ENCODE peak calls at places on chromosome 14, in five cellular contexts. One of them, this sample, is unnamed.

GRCh38 chr14:23252420-23253333 is 14.9 kb downstream of the RNF212B start:
- DNase-seq in heart right ventricle: no peak
- DNase-seq in mesenchymal stem cell: no peak
- DNase-seq in HepG2: no peak
- DNase-seq in K562: no peak
- DNase-seq in this sample: no peak

GRCh38 chr14:69050235-69051184 is 71.4 kb upstream of the ACTN1 start:
- DNase-seq in K562: no peak
- DNase-seq in mesenchymal stem cell: peak; percentile 55
- DNase-seq in HepG2: no peak
- DNase-seq in heart right ventricle: no peak
- DNase-seq in this sample: no peak

GRCh38 chr14:45089813-45090212 is 5.9 kb downstream of the PRPF39 start:
- DNase-seq in mesenchymal stem cell: no peak
- DNase-seq in K562: no peak
- DNase-seq in HepG2: no peak
- DNase-seq in heart right ventricle: no peak
- DNase-seq in this sample: peak; percentile 45

GRCh38 chr14:92704036-92704804 is 44.2 kb downstream of the LGMN start:
- DNase-seq in heart right ventricle: no peak
- DNase-seq in K562: no peak
- DNase-seq in mesenchymal stem cell: no peak
- DNase-seq in HepG2: no peak
- DNase-seq in this sample: no peak

GRCh38 chr14:24834951-24835350 is 201.0 kb upstream of the GZMB start:
- DNase-seq in HepG2: no peak
- DNase-seq in heart right ventricle: no peak
- DNase-seq in K562: no peak
- DNase-seq in mesenchymal stem cell: no peak
- DNase-seq in this sample: no peak

GRCh38 chr14:40123816-40124215 is 691.6 kb upstream of the FBXO33 start:
- DNase-seq in HepG2: no peak
- DNase-seq in mesenchymal stem cell: no peak
- DNase-seq in heart right ventricle: no peak
- DNase-seq in K562: no peak
- DNase-seq in this sample: no peak

GRCh38 chr14:99551034-99551922 is 52.7 kb downstream of the CCDC85C start:
- DNase-seq in heart right ventricle: no peak
- DNase-seq in HepG2: no peak
- DNase-seq in K562: no peak
- DNase-seq in mesenchymal stem cell: no peak
- DNase-seq in this sample: peak; percentile 30

GRCh38 chr14:81315344-81315743 is 84.8 kb downstream of the STON2 start:
- DNase-seq in mesenchymal stem cell: no peak
- DNase-seq in heart right ventricle: no peak
- DNase-seq in K562: no peak
- DNase-seq in HepG2: no peak
- DNase-seq in this sample: no peak

GRCh38 chr14:87975636-87976035 is 17.3 kb downstream of the GALC start:
- DNase-seq in K562: no peak
- DNase-seq in HepG2: no peak
- DNase-seq in heart right ventricle: no peak
- DNase-seq in mesenchymal stem cell: no peak
- DNase-seq in this sample: no peak

GRCh38 chr14:61607570-61608244 is 87.6 kb upstream of the HIF1A start:
- DNase-seq in mesenchymal stem cell: no peak
- DNase-seq in HepG2: peak; percentile 15
- DNase-seq in heart right ventricle: no peak
- DNase-seq in K562: no peak
- DNase-seq in this sample: no peak

GRCh38 chr14:45181806-45182205 is 46.1 kb downstream of the FANCM start:
- DNase-seq in K562: no peak
- DNase-seq in mesenchymal stem cell: no peak
- DNase-seq in heart right ventricle: no peak
- DNase-seq in HepG2: no peak
- DNase-seq in this sample: no peak

GRCh38 chr14:77085538-77085937 is 12.5 kb upstream of the CIPC start:
- DNase-seq in heart right ventricle: no peak
- DNase-seq in mesenchymal stem cell: peak; percentile 50
- DNase-seq in HepG2: no peak
- DNase-seq in K562: no peak
- DNase-seq in this sample: no peak

GRCh38 chr14:105487986-105488777 is 1.5 kb downstream of the CRIP1 start:
- DNase-seq in mesenchymal stem cell: no peak
- DNase-seq in K562: no peak
- DNase-seq in heart right ventricle: peak; percentile 39
- DNase-seq in HepG2: no peak
- DNase-seq in this sample: peak; percentile 19
- H3K4me1 ChIP-seq in mesenchymal stem cell: peaks cover 37% of the 10 kb centered on the region
- H3K4me1 ChIP-seq in K562: peaks cover 89% of the 10 kb centered on the region
- H3K4me1 ChIP-seq in heart right ventricle: peaks cover 84% of the 10 kb centered on the region
- H3K4me1 ChIP-seq in HepG2: peaks cover 70% of the 10 kb centered on the region
- H3K4me1 ChIP-seq in this sample: no peaks in the 10 kb centered on the region

DNA sequence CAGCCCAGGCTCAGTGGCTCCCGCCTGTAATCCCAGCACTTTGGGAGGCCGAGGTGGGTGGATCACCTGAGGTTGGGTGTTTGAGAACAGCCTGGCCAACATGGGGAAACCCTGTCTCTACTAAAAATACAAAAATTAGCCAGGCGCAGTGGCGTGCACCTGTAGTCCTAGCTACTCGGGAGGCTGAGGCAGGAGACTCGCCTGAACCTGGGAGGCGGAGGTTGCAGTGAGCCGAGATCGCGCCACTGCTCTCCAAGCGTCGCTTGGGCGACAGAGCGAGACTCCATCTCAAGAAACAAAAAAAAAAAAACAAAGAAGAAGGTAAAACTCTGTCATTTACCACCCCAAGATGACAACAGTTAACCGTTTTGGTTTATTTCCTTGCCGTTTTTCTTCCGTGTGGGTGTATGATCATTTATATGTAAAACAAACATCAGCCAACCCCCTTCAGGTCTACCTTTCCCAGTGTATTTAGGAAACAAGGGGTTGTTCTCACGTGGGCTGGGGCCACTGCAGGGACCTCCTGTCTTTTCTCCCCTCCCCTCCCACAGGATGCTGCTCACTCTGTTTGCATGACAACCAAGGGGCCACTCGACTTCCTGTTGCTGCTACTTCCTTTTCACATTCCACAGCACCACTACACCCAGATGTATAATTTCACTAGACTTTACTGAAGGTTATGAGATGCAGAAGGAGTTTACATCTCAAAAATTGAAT is 13.6 kb downstream of the TTC9 start:
- DNase-seq in heart right ventricle: no peak
- DNase-seq in mesenchymal stem cell: no peak
- DNase-seq in HepG2: no peak
- DNase-seq in K562: no peak
- DNase-seq in this sample: peak; percentile 60
- H3K27ac ChIP-seq in heart right ventricle: no peak overlapping the region
- H3K27ac ChIP-seq in mesenchymal stem cell: no peak overlapping the region
- H3K27ac ChIP-seq in HepG2: no peak overlapping the region
- H3K27ac ChIP-seq in K562: no peak overlapping the region
- H3K27ac ChIP-seq in this sample: no peak overlapping the region

DNA sequence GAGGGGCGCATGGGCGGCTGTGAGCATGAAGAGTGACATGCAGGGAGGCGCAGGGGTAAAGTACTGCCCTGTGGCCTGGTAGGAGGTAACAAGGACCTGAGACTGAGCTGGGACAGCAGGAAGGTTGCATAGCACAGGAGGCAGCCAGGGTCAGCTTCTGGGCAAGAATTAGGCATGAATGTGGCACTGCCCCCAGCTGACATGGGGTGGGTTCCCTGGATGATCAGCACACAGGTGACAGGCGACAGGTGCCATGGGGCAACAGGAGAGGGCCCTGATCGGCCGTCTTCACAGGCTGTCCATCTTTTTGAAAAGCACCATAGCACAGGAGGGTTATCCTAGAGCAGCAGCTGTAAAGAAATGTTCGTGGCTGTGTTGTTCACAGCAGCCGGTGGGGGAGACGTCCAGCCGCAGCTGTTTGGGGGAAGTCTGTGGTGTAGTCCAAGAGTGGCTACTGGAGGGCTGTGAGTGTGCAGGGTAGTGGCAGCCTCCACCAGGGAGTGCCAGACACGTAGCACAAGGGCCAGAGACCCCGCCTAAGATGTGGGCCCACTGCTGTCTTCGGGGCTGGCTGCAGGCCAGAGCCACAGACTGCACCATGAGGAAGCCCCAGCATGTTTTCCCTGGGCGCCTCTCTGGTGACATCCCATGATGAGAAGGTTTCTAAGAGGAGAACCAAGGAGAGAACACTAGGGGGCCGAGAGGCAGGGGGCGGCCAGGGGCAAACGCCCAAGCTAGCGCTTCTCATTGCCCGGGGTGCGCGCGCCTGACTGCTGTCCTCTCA is 8.4 kb downstream of the CLBA1 start:
- DNase-seq in mesenchymal stem cell: no peak
- DNase-seq in K562: no peak
- DNase-seq in HepG2: no peak
- DNase-seq in heart right ventricle: no peak
- DNase-seq in this sample: no peak
- H3K4me1 ChIP-seq in mesenchymal stem cell: peaks cover 11% of the 10 kb centered on the region
- H3K4me1 ChIP-seq in K562: peaks cover 8% of the 10 kb centered on the region
- H3K4me1 ChIP-seq in HepG2: no peaks in the 10 kb centered on the region
- H3K4me1 ChIP-seq in heart right ventricle: no peaks in the 10 kb centered on the region
- H3K4me1 ChIP-seq in this sample: no peaks in the 10 kb centered on the region

GRCh38 chr14:31057035-31057434 is 30.9 kb upstream of the STRN3 start:
- DNase-seq in K562: no peak
- DNase-seq in heart right ventricle: no peak
- DNase-seq in HepG2: no peak
- DNase-seq in mesenchymal stem cell: no peak
- DNase-seq in this sample: no peak

GRCh38 chr14:31059152-31059924 is 33.2 kb upstream of the STRN3 start:
- DNase-seq in mesenchymal stem cell: peak; percentile 84
- DNase-seq in HepG2: peak; percentile 70
- DNase-seq in heart right ventricle: peak; percentile 29
- DNase-seq in K562: peak; percentile 83
- DNase-seq in this sample: peak; percentile 66

GRCh38 chr14:31060253-31060875 is 34.2 kb upstream of the STRN3 start:
- DNase-seq in heart right ventricle: no peak
- DNase-seq in mesenchymal stem cell: no peak
- DNase-seq in HepG2: no peak
- DNase-seq in K562: no peak
- DNase-seq in this sample: no peak

DNA sequence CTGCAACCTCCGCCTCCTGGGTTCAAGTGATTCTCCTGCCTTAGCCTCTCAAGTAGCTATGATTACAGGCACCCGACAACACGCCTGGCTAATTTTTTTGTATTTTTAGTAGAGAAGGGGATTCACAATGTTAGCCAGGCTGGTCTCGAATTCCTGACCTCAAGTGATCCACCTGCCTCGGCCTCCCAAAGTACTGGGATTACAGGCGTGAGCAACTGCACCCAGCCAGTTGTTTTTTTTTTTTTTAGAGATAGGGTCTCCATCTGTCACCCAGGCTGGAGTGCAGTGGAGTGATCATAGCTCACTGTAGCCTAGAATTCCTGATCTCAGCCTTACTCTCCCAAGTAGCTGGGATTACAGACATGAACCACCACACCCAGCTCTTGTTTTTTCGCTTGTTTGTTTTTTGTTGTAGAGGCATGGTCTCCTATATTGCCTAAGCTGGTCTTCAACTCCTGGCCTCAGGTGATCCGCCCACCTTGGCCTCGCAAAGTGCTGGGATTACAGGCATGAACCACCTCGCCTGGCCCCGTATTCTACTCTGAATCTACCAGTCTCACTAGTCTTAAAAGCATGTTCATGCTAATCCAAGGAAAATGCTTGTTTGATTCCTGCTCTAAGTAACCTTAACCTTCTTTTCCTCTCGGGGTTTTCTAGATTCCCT is 31.7 kb upstream of the STRN3 start:
- DNase-seq in K562: no peak
- DNase-seq in HepG2: no peak
- DNase-seq in heart right ventricle: no peak
- DNase-seq in mesenchymal stem cell: no peak
- DNase-seq in this sample: no peak
- H3K27ac ChIP-seq in K562: peak overlapping the region; percentile 82
- H3K27ac ChIP-seq in HepG2: no peak overlapping the region
- H3K27ac ChIP-seq in heart right ventricle: no peak overlapping the region
- H3K27ac ChIP-seq in mesenchymal stem cell: no peak overlapping the region
- H3K27ac ChIP-seq in this sample: no peak overlapping the region

GRCh38 chr14:52078721-52079120 is 9.9 kb upstream of the NID2 start:
- DNase-seq in HepG2: no peak
- DNase-seq in K562: no peak
- DNase-seq in mesenchymal stem cell: no peak
- DNase-seq in heart right ventricle: no peak
- DNase-seq in this sample: no peak
- H3K4me1 ChIP-seq in HepG2: peaks cover 20% of the 10 kb centered on the region
- H3K4me1 ChIP-seq in K562: no peaks in the 10 kb centered on the region
- H3K4me1 ChIP-seq in mesenchymal stem cell: peaks cover 2% of the 10 kb centered on the region
- H3K4me1 ChIP-seq in heart right ventricle: peaks cover 51% of the 10 kb centered on the region
- H3K4me1 ChIP-seq in this sample: no peaks in the 10 kb centered on the region

GRCh38 chr14:65100905-65101541 is 1.3 kb downstream of the MAX start:
- DNase-seq in HepG2: no peak
- DNase-seq in heart right ventricle: no peak
- DNase-seq in mesenchymal stem cell: peak; percentile 15
- DNase-seq in K562: no peak
- DNase-seq in this sample: no peak
- H3K27ac ChIP-seq in HepG2: peak overlapping the region; percentile 76
- H3K27ac ChIP-seq in heart right ventricle: peak overlapping the region; percentile 90
- H3K27ac ChIP-seq in mesenchymal stem cell: no peak overlapping the region
- H3K27ac ChIP-seq in K562: peak overlapping the region; percentile 81
- H3K27ac ChIP-seq in this sample: peak overlapping the region; percentile 43

This sample was measured in small intestine.